ENCODE peak calls at places on chromosomes 7 and 10, in five cellular contexts. P is K562, K is WTC11, I is A549, E is GM12878. M is an unnamed sample.

GRCh38 chr10:93006435-93007039 is 54.1 kb upstream of the CYP26C1 start:
- DNase-seq in P (peak; percentile 44), K (no peak), I (peak; percentile 13), E (no peak), M (peak; percentile 43)

GRCh38 chr10:104811166-104811565 is 170.1 kb downstream of the SORCS3 start:
- DNase-seq in P (no peak), K (no peak), I (no peak), E (no peak), M (no peak)

GRCh38 chr7:157861031-157861491 is 524.3 kb downstream of the DNAJB6 start:
- DNase-seq in P (no peak), K (no peak), I (no peak), E (no peak), M (no peak)

GRCh38 chr10:122877264-122877663 is 2.1 kb downstream of the FAM24B start:
- DNase-seq in P (peak; percentile 66), K (no peak), I (no peak), E (no peak), M (no peak)

GRCh38 chr10:98402931-98403717 is 11.9 kb downstream of the PYROXD2 start:
- DNase-seq in P (no peak), K (no peak), I (no peak), E (no peak), M (no peak)

GRCh38 chr7:83271212-83272099 is 108.8 kb upstream of the PCLO start:
- DNase-seq in P (no peak), K (peak; percentile 36), I (no peak), E (no peak), M (peak; percentile 1)

GRCh38 chr10:69382382-69383117 is 34.2 kb downstream of the TACR2 start:
- DNase-seq in P (no peak), K (no peak), I (no peak), E (no peak), M (no peak)

GRCh38 chr7:150565239-150565638 is 2.0 kb upstream of the GIMAP4 start:
- DNase-seq in P (no peak), K (no peak), I (no peak), E (no peak), M (no peak)

GRCh38 chr7:155450558-155450827 is 7.4 kb upstream of the EN2 start:
- DNase-seq in P (no peak), K (no peak), I (no peak), E (no peak), M (no peak)

GRCh38 chr7:139784643-139785042 is 6.8 kb upstream of the HIPK2 start:
- DNase-seq in P (no peak), K (no peak), I (no peak), E (no peak), M (no peak)

GRCh38 chr7:5282464-5283316 is at the start of gene SLC29A4:
- DNase-seq in P (peak; percentile 55), K (no peak), I (no peak), E (no peak), M (no peak)

GRCh38 chr10:86979296-86979818 is 11.1 kb downstream of the ADIRF start:
- DNase-seq in P (no peak), K (no peak), I (no peak), E (no peak), M (no peak)

GRCh38 chr10:191703-192518 is 56.7 kb downstream of the ZMYND11 start:
- DNase-seq in P (no peak), K (no peak), I (no peak), E (no peak), M (peak; percentile 19)

GRCh38 chr7:108118959-108119358 is 11.2 kb downstream of the LAMB4 start:
- DNase-seq in P (no peak), K (no peak), I (no peak), E (no peak), M (no peak)

GRCh38 chr7:143214789-143215679 is 6.8 kb upstream of the TAS2R40 start:
- DNase-seq in P (peak; percentile 92), K (peak; percentile 44), I (peak; percentile 82), E (peak; percentile 50), M (peak; percentile 80)

GRCh38 chr10:3808689-3809199 is 23.7 kb upstream of the KLF6 start:
- DNase-seq in P (no peak), K (no peak), I (no peak), E (no peak), M (no peak)

GRCh38 chr7:114409750-114410149 is 4.9 kb upstream of the FOXP2 start:
- DNase-seq in P (no peak), K (no peak), I (no peak), E (no peak), M (no peak)

GRCh38 chr10:95458824-95459223 is 102.3 kb downstream of the SORBS1 start:
- DNase-seq in P (no peak), K (no peak), I (no peak), E (no peak), M (no peak)

GRCh38 chr7:73768661-73769480 is 1.2 kb downstream of the CLDN3 start:
- DNase-seq in P (no peak), K (peak; percentile 23), I (no peak), E (no peak), M (no peak)

GRCh38 chr7:73769481-73770001 is 529 bp downstream of the CLDN3 start:
- DNase-seq in P (no peak), K (no peak), I (no peak), E (no peak), M (no peak)

GRCh38 chr7:73766556-73767229 is 3.4 kb downstream of the CLDN3 start:
- DNase-seq in P (no peak), K (no peak), I (no peak), E (no peak), M (no peak)

GRCh38 chr7:73770860-73771665 is 993 bp upstream of the CLDN3 start:
- DNase-seq in P (no peak), K (no peak), I (no peak), E (no peak), M (no peak)

GRCh38 chr7:73770002-73770859 is at the start of gene CLDN3:
- DNase-seq in P (no peak), K (peak; percentile 93), I (peak; percentile 51), E (no peak), M (no peak)
- TF ChIP-seq ESRRA in P (no peak), K (peak; percentile 59), I (no peak), E (no peak), M (no peak)

GRCh38 chr7:99137418-99138180 is 6.3 kb downstream of the SMURF1 start:
- DNase-seq in P (no peak), K (peak; percentile 52), I (peak; percentile 36), E (no peak), M (no peak)
- TF ChIP-seq ESRRA in P (no peak), K (no peak), I (no peak), E (no peak), M (no peak)

DNA sequence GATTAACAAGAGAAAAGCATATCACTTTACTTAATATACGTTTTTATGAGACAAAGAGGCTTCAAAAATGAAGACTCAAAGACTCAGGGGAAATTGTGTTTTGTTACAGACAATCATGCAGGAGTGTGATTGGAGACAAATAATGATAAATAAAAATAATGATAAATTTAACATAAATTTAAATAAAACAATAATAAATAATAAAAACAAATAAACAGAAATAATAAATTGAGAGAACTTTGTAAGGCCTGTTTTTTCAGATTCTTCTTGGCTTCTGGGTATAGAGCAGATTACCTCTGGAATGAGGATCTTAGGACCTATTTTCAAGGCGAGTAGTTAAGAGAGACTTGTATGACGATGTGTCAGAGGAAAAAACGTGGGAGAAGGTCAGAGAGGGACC is 271.4 kb upstream of the POT1 start:
- DNase-seq in P (no peak), K (no peak), I (no peak), E (no peak), M (no peak)
- TF ChIP-seq ESRRA in P (no peak), K (no peak), I (no peak), E (no peak), M (no peak)

DNA sequence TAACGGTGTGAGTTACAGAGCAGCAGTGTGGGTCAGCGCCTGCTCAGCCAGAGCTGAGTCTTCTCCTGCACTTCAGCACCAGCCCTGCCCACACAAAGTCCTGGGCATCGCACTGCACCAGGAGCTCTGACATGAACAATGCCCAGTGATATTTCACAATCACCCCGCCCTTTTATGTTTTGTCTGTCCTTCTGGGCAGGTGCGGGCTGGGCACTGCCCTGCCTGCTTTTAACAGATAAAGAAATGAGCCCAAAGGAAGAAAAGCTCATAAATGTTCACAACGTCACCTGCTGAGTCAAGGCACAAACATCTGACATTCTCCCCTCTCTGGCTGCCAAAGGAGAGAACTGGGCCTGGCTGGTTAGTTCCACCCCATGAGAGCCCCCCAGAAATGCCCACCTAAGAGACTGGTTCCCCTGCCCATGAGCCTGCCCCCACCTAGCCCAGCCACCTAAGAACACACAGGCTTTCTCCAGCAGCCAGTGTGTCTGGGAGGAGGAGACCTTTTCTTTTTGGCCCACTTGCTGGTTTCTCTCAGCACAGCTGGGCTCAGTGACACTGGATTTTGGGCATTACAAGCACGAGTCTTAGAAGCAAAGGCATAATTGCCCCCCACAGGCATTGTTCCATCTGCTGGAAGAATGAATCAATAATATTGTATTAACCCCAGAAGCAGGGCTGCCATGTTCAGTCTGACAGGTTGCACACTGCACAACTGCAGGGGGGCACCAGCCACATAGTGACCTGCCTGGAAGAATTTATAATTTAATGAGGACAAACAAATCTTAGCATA is 22.3 kb downstream of the CALML3 start:
- DNase-seq in P (no peak), K (peak; percentile 3), I (peak; percentile 89), E (no peak), M (peak; percentile 34)
- TF ChIP-seq ESRRA in P (no peak), K (no peak), I (no peak), E (no peak), M (no peak)

DNA sequence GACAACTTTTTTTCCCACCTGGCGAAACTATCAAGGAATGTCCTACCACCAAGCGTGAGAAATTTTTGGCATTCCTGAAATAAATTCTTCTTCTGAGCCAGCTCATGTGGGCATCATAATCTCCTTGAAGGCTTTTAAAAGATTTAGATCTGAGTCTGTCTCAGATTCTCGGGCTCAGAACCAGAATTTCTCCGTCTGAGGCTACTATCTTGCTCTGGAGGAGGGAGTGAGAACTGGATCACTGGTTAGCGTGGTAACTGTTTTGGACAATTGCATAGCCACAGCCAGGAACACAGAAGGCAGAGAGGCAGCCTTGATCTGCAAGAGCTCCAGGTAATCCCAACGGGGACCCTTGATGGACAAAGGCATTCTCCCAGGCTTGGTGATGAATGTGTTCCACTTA is 1.0 kb upstream of the PLAC9 start:
- DNase-seq in P (no peak), K (no peak), I (no peak), E (no peak), M (no peak)
- TF ChIP-seq ESRRA in P (no peak), K (no peak), I (no peak), E (no peak), M (no peak)

DNA sequence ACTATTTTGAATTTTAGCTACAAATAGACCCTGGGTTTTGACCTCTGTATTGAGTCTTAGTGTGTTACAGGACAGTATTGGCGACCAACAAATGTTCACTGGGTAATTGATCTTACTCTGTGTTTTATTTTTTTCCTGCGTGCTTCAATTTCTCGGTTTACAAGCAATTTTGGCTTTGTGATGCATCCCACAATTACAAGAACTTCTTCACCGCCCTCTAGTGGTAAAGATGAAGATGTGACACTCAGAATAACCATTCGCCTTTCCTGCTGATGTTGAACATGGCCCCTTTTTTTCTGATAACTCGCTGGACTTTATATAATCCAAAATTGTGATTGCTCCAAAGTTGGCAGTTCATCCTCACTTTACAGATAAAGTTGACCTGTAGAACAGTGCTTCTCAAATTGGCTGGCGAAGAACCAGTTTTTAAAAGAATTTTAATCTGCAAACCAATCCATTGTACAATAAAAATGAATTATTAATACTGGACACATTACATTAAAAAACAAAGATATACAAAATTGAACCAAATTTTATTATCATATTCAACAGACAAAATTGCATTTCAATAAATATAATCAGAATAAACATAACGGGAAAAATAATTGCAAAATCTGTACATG is 20.2 kb upstream of the SMC3 start:
- DNase-seq in P (peak; percentile 55), K (no peak), I (peak; percentile 69), E (no peak), M (peak; percentile 54)
- TF ChIP-seq ESRRA in P (no peak), K (no peak), I (no peak), E (no peak), M (no peak)